ENCODE peak calls at places on chromosomes 13 and 19, in four cellular contexts. L is colonic mucosa; H is stimulated activated CD4-positive, alpha-beta T cell treated with anti-CD3 and anti-CD28 coated beads, Interleukin-1b, Interleukin-23, amount 100 ng/mL, for 24 hours; O is ACHN. G is an unnamed sample.

GRCh38 chr19:18406749-18407148 is 9.3 kb upstream of the LRRC25 start:
- DNase-seq in L (no peak), H (no peak), O (no peak), G (no peak)

GRCh38 chr19:29966594-29967249 is 24.7 kb downstream of the URI1 start:
- DNase-seq in L (no peak), H (no peak), O (peak), G (no peak)

GRCh38 chr13:50594276-50594970 is 249.1 kb downstream of the DLEU7 start:
- DNase-seq in L (no peak), H (no peak), O (no peak), G (no peak)

GRCh38 chr19:10876459-10877240 is 5.3 kb downstream of the CARM1 start:
- DNase-seq in L (no peak), H (no peak), O (no peak), G (no peak)

GRCh38 chr19:2678043-2678671 is 24.3 kb downstream of the GNG7 start:
- DNase-seq in L (no peak), H (no peak), O (no peak), G (no peak)

GRCh38 chr13:39859898-39860297 is 204.4 kb downstream of the COG6 start:
- DNase-seq in L (no peak), H (no peak), O (no peak), G (no peak)

GRCh38 chr13:100019780-100020356 is 38.3 kb downstream of the ZIC2 start:
- DNase-seq in L (no peak), H (no peak), O (no peak), G (no peak)

GRCh38 chr19:6817179-6817578 is 44.7 kb downstream of the VAV1 start:
- DNase-seq in L (no peak), H (no peak), O (no peak), G (no peak)

GRCh38 chr13:30734434-30734833 is 909 bp upstream of the ALOX5AP start:
- DNase-seq in L (no peak), H (no peak), O (peak), G (no peak)

GRCh38 chr13:41467546-41467945 is 10.2 kb downstream of the RGCC start:
- DNase-seq in L (no peak), H (no peak), O (no peak), G (no peak)

GRCh38 chr19:29983568-29983967 is 41.5 kb downstream of the URI1 start:
- DNase-seq in L (no peak), H (no peak), O (no peak), G (no peak)

GRCh38 chr19:55609326-55609725 is 3.9 kb downstream of the ZNF865 start:
- DNase-seq in L (no peak), H (no peak), O (no peak), G (no peak)

GRCh38 chr13:60338754-60339153 is 58.3 kb upstream of the TDRD3 start:
- DNase-seq in L (no peak), H (no peak), O (no peak), G (no peak)

GRCh38 chr13:111347438-111347837 is 27.0 kb downstream of the TEX29 start:
- DNase-seq in L (no peak), H (no peak), O (no peak), G (no peak)

GRCh38 chr13:67186985-67187569 is 43.1 kb downstream of the PCDH9 start:
- DNase-seq in L (no peak), H (no peak), O (no peak), G (no peak)

GRCh38 chr19:40797166-40797962 is 1.6 kb upstream of the EGLN2 start:
- DNase-seq in L (no peak), H (no peak), O (no peak), G (no peak)

GRCh38 chr19:50003810-50004419 is 21.3 kb downstream of the VRK3 start:
- DNase-seq in L (no peak), H (no peak), O (peak), G (no peak)

GRCh38 chr19:49165865-49166301 is 8.3 kb downstream of the TRPM4 start:
- DNase-seq in L (no peak), H (no peak), O (no peak), G (no peak)

GRCh38 chr13:53098455-53098854 is 69.8 kb downstream of the OLFM4 start:
- DNase-seq in L (no peak), H (no peak), O (no peak), G (no peak)